ENCODE peak calls at places on chromosome 17, in ten cellular contexts. T is heart right ventricle, X is uterus, K is mesendoderm, M is tibial nerve, V is Caco-2, D is neural progenitor cell, S is IMR-90, U is HCT116, A is Peyer's patch. F is an unnamed sample. For H3K4me1, the result is how much of the 10 kb centered on the place peaks cover.

GRCh38 chr17:75590314-75590761 is 2.7 kb downstream of the MYO15B start:
- DNase-seq in T (no peak), X (no peak), K (no peak), M (no peak), V (no peak), D (no peak), S (no peak), U (no peak), A (no peak), F (no peak)

GRCh38 chr17:77131919-77132318 is 8.8 kb upstream of the SEC14L1 start:
- DNase-seq in T (no peak), X (no peak), K (no peak), M (no peak), V (no peak), D (no peak), S (peak), U (no peak), A (no peak), F (no peak)

GRCh38 chr17:517181-517580 is 164.6 kb upstream of the RPH3AL start:
- DNase-seq in T (no peak), X (no peak), K (no peak), M (no peak), V (no peak), D (no peak), S (no peak), U (no peak), A (no peak), F (no peak)

GRCh38 chr17:10169274-10169673 is 29.1 kb downstream of the GAS7 start:
- DNase-seq in T (no peak), X (no peak), K (no peak), M (no peak), V (no peak), D (no peak), S (no peak), U (no peak), A (no peak), F (no peak)

GRCh38 chr17:57868007-57868774 is 18.3 kb upstream of the MRPS23 start:
- DNase-seq in T (peak), X (peak), K (peak), M (peak), V (no peak), D (peak), S (peak), U (peak), A (peak), F (peak)

GRCh38 chr17:50833396-50834125 is 1.8 kb upstream of the WFIKKN2 start:
- DNase-seq in T (no peak), X (no peak), K (no peak), M (no peak), V (no peak), D (no peak), S (no peak), U (no peak), A (no peak), F (no peak)

GRCh38 chr17:30234954-30235353 is 543 bp downstream of the SLC6A4 start:
- DNase-seq in T (no peak), X (no peak), K (no peak), M (no peak), V (no peak), D (peak), S (no peak), U (no peak), A (no peak), F (peak)

GRCh38 chr17:74147966-74148365 is 55.5 kb upstream of the RPL38 start:
- DNase-seq in T (no peak), X (no peak), K (no peak), M (no peak), V (no peak), D (no peak), S (no peak), U (no peak), A (no peak), F (no peak)

GRCh38 chr17:28720247-28720996 is 637 bp downstream of the RPL23A start:
- DNase-seq in T (no peak), X (no peak), K (peak), M (no peak), V (no peak), D (no peak), S (no peak), U (no peak), A (no peak), F (peak)

GRCh38 chr17:12395733-12396354 is 269.8 kb upstream of the MYOCD start:
- DNase-seq in T (no peak), X (no peak), K (peak), M (no peak), V (peak), D (peak), S (no peak), U (peak), A (no peak), F (peak)

GRCh38 chr17:75570772-75571171 is 16.8 kb upstream of the MYO15B start:
- DNase-seq in T (no peak), X (no peak), K (no peak), M (no peak), V (no peak), D (no peak), S (no peak), U (no peak), A (no peak), F (no peak)

GRCh38 chr17:79702550-79703236 is 28.1 kb upstream of the ENPP7 start:
- DNase-seq in T (no peak), X (no peak), K (no peak), M (no peak), V (no peak), D (no peak), S (no peak), U (no peak), A (no peak), F (no peak)

GRCh38 chr17:57236686-57237299 is 19.5 kb upstream of the MSI2 start:
- DNase-seq in T (no peak), X (no peak), K (no peak), M (no peak), V (no peak), D (no peak), S (no peak), U (no peak), A (no peak), F (no peak)

GRCh38 chr17:65346166-65346565 is 209.0 kb downstream of the RGS9 start:
- DNase-seq in T (no peak), X (no peak), K (no peak), M (no peak), V (no peak), D (no peak), S (no peak), U (no peak), A (peak), F (no peak)

GRCh38 chr17:70034158-70034557 is 40.9 kb upstream of the KCNJ16 start:
- DNase-seq in T (no peak), X (no peak), K (no peak), M (no peak), V (no peak), D (no peak), S (no peak), U (no peak), A (no peak), F (no peak)

GRCh38 chr17:45227631-45228120 is 6.0 kb downstream of the FMNL1 start:
- DNase-seq in T (no peak), X (no peak), K (no peak), M (no peak), V (no peak), D (no peak), S (no peak), U (no peak), A (no peak), F (no peak)

GRCh38 chr17:45228121-45228941 is 6.6 kb downstream of the FMNL1 start:
- DNase-seq in T (no peak), X (no peak), K (no peak), M (no peak), V (no peak), D (no peak), S (no peak), U (no peak), A (no peak), F (no peak)

GRCh38 chr17:45230410-45230786 is 8.7 kb downstream of the FMNL1 start:
- DNase-seq in T (no peak), X (no peak), K (no peak), M (no peak), V (no peak), D (no peak), S (no peak), U (no peak), A (no peak), F (no peak)

GRCh38 chr17:45229681-45230409 is 8.2 kb downstream of the FMNL1 start:
- DNase-seq in T (no peak), X (no peak), K (peak), M (no peak), V (no peak), D (no peak), S (no peak), U (no peak), A (no peak), F (no peak)

DNA sequence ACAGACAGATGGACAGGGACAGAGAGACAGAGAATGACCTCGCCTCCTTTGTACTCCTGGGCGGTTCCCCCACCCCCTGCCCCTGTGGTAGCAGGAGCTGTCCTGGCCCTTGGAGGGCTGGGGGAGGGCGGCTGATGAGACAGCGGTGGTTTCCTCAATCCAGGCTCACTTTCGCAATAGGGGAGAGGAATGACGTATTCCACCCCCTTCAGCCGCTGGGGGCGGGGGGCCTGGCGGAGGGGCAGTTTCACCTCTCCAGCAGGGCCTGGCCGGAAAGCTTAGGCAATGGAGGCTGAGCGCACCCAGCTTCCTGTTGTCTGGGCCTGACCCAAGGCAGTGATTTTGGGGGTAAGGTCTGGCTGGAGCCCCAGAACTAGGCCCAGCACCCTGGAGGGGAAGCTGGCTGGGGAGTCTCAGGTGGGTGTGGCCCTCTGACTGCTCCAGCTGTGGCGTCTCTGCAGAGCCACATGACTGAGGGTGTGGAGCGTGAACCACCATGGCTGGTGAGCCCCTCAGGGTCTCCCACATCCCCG is 7.4 kb downstream of the FMNL1 start:
- DNase-seq in T (peak), X (peak), K (peak), M (peak), V (peak), D (peak), S (peak), U (no peak), A (peak), F (peak)
- H3K4me3 ChIP-seq in T (no peak), X (no peak), K (no peak), M (no peak), V (no peak), D (no peak), S (no peak), U (peak), A (peak), F (no peak)

GRCh38 chr17:39634384-39634871 is 2.5 kb upstream of the STARD3 start:
- DNase-seq in T (no peak), X (no peak), K (peak), M (no peak), V (peak), D (peak), S (peak), U (no peak), A (no peak), F (peak)
- H3K4me1 ChIP-seq in T (under half), X (under half), K (under half), M (under half), V (under half), D (under half), S (under half), U (half or more), A (under half), F (under half)

GRCh38 chr17:63946440-63947363 is 14.6 kb upstream of the CD79B start:
- DNase-seq in T (peak), X (no peak), K (peak), M (no peak), V (peak), D (peak), S (peak), U (peak), A (no peak), F (peak)
- H3K4me3 ChIP-seq in T (no peak), X (no peak), K (no peak), M (no peak), V (no peak), D (no peak), S (no peak), U (no peak), A (peak), F (peak)

GRCh38 chr17:44360826-44361225 is 2.8 kb downstream of the FAM171A2 start:
- DNase-seq in T (no peak), X (peak), K (peak), M (no peak), V (peak), D (peak), S (peak), U (no peak), A (no peak), F (no peak)

GRCh38 chr17:44359458-44360143 is 4.1 kb downstream of the FAM171A2 start:
- DNase-seq in T (no peak), X (no peak), K (no peak), M (no peak), V (no peak), D (no peak), S (no peak), U (no peak), A (no peak), F (no peak)

GRCh38 chr17:44361292-44362055 is 2.2 kb downstream of the FAM171A2 start:
- DNase-seq in T (no peak), X (no peak), K (no peak), M (no peak), V (no peak), D (no peak), S (no peak), U (no peak), A (no peak), F (peak)

GRCh38 chr17:44359001-44359400 is 4.7 kb downstream of the FAM171A2 start:
- DNase-seq in T (no peak), X (no peak), K (no peak), M (no peak), V (no peak), D (no peak), S (no peak), U (no peak), A (no peak), F (no peak)

GRCh38 chr17:44360144-44360533 is 3.5 kb downstream of the FAM171A2 start:
- DNase-seq in T (no peak), X (no peak), K (no peak), M (no peak), V (no peak), D (no peak), S (no peak), U (no peak), A (no peak), F (peak)
- H3K4me1 ChIP-seq in T (under half), X (under half), K (under half), M (under half), V (under half), D (under half), S (under half), U (under half), A (under half), F (under half)

DNA sequence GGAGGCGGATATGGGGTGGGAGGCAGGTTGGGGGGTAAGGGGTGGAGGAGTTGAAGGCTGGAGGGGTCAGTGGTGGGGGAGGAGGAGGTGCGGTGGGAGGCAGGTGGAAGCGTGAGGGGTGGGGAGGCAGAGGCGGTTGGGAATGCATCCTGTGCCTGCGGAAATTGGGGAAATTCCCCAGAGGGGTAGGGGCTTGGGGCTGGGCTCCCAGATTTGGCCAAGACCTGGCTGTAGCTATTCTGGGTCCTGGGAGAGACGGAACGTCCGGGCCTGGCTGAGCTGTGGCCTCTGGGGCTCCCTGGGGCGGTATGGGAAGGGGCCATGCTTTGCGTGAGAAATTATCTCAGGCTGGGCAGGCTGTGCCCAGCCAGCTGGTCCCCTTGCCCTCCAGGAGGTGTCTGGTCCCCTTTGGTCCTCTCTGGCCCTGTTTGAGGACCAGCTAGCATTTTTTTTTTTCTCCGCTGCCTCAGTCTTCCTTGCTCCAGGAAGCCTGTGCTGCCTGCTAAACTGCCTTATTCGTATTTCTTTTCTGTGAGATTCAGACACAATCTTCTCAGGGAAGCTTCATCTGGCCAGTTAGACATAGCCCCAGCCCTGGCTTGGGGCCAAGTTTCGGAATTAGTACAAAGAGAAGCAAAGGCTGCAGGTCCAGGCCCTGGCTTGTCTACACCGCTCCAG is 7.3 kb upstream of the TRPV2 start:
- DNase-seq in T (peak), X (peak), K (no peak), M (peak), V (no peak), D (peak), S (peak), U (no peak), A (no peak), F (peak)
- H3K4me3 ChIP-seq in T (peak), X (no peak), K (no peak), M (no peak), V (no peak), D (no peak), S (no peak), U (no peak), A (peak), F (no peak)

GRCh38 chr17:39791296-39791992 is 53.7 kb downstream of the GRB7 start:
- DNase-seq in T (no peak), X (no peak), K (peak), M (no peak), V (no peak), D (peak), S (no peak), U (no peak), A (no peak), F (no peak)

GRCh38 chr17:39787743-39788484 is 50.2 kb downstream of the GRB7 start:
- DNase-seq in T (no peak), X (no peak), K (peak), M (no peak), V (no peak), D (no peak), S (no peak), U (no peak), A (no peak), F (no peak)

GRCh38 chr17:39794249-39794970 is 56.7 kb downstream of the GRB7 start:
- DNase-seq in T (no peak), X (no peak), K (no peak), M (no peak), V (no peak), D (no peak), S (no peak), U (no peak), A (no peak), F (peak)

GRCh38 chr17:39792523-39793221 is 54.9 kb downstream of the GRB7 start:
- DNase-seq in T (no peak), X (no peak), K (no peak), M (no peak), V (no peak), D (no peak), S (no peak), U (no peak), A (no peak), F (no peak)

GRCh38 chr17:39793473-39793872 is 55.7 kb downstream of the GRB7 start:
- DNase-seq in T (no peak), X (no peak), K (no peak), M (no peak), V (no peak), D (no peak), S (no peak), U (no peak), A (no peak), F (no peak)
- H3K4me1 ChIP-seq in T (under half), X (under half), K (under half), M (under half), V (under half), D (under half), S (under half), U (under half), A (under half), F (half or more)

DNA sequence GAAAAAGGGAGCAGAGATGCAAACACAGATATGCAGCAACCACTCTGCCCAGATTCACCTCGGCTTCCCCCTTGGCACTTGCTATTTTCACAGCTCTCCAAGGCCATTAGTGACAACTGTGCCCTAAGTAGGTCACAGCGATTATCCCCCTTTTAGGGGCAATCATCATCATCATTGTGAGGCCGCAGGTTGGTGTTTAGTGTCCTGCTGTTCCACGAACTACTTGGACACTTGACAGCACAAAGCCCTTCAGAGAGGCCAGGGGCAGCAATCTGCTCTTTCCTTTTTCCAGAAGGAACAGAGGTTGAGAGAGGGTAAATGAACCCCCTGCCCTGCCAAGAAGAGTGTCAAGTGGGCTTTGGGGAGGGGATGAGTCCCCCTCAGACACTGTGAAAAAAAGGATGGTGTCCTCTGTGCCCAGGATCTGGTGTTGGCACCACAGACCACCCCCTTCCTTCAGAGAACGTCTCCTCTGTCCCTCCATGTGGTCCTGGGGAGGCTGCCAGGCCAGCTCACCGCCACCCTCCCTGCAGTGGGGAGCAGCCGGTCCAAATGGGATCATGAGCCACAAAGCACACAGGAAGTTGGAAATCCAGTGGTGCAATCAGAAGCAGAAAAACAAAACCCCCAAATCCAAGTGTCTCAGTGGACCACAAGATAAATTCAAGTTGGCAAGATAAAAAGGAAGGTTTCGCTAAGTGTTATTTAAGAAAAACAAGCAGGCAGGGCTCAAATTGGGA is 78.4 kb upstream of the MED9 start:
- DNase-seq in T (no peak), X (no peak), K (no peak), M (peak), V (no peak), D (no peak), S (peak), U (no peak), A (no peak), F (no peak)
- H3K4me3 ChIP-seq in T (no peak), X (no peak), K (no peak), M (no peak), V (no peak), D (no peak), S (no peak), U (no peak), A (no peak), F (no peak)

DNA sequence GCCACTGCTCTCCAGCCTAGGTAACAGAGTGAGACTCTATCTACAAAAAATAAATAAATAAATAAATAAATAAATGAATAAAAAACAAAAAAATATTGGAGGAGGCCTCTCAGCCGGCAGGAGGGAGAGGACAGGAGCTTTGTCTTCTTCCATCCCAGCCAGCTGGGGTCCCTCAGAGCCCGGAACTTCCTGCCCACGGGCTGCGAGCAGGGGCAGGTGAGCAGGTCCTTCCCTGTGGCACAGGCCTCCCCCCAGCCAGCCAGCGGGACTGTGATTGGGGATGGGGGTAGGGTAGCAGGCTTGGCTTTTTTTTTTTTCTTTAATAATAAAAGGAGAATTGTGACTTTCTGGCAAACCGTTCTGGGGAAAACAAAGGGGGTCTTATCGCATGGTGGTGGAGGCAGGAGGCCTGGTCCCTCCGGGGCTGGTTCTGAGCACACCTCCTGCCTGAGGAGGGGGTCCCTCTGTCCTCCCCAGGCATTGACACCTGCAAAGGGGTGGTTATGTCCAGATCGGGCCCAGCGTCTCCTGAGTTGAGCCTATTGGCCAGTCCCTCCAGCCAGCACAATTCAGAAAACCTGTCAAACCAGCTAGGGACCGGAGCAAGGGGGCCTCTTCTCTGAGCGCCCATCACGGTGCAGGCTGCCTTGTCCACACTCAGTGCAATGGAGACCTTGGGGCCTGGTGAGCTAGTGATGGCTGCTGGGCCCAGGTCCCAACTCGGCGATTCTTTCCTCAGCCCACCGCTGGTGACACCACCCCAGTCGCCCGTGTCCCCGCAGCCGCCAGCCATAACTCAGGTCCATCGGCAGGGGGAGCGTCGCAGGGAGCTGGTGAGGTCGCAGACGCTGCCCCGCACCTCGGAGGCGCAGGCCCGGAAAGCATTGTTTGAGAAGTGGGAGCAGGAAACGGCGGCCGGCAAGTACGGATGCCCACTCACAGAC is 10.3 kb downstream of the SMTNL2 start:
- DNase-seq in T (no peak), X (no peak), K (peak), M (no peak), V (peak), D (peak), S (no peak), U (no peak), A (peak), F (peak)
- H3K4me1 ChIP-seq in T (under half), X (under half), K (under half), M (under half), V (under half), D (under half), S (under half), U (under half), A (under half), F (under half)